ENCODE peak calls at places on chromosomes 6 and 20, in eight cellular contexts. V is right atrium auricular region, Z is glutamatergic neuron, X is GM12865, M is progenitor cell of endocrine pancreas, Q is brain microvascular endothelial cell, C is IMR-90, K is GM12864. P is an unnamed sample.

GRCh38 chr6:362231-362923 is 29.2 kb upstream of the IRF4 start:
- DNase-seq in V (no peak), Z (no peak), X (no peak), M (no peak), Q (no peak), C (no peak), K (no peak), P (no peak)

GRCh38 chr20:3045042-3045815 is 623 bp upstream of the MRPS26 start:
- DNase-seq in V (peak), Z (peak), X (peak), M (no peak), Q (peak), C (peak), K (no peak), P (no peak)

GRCh38 chr20:41232971-41233926 is 84.3 kb downstream of the ZHX3 start:
- DNase-seq in V (no peak), Z (no peak), X (no peak), M (no peak), Q (peak), C (peak), K (no peak), P (no peak)

GRCh38 chr6:32069460-32069859 is 31.2 kb downstream of the CYP21A2 start:
- DNase-seq in V (no peak), Z (no peak), X (no peak), M (no peak), Q (no peak), C (no peak), K (no peak), P (no peak)

GRCh38 chr6:134663356-134663755 is 286.5 kb downstream of the ALDH8A1 start:
- DNase-seq in V (no peak), Z (no peak), X (no peak), M (no peak), Q (no peak), C (no peak), K (no peak), P (no peak)

GRCh38 chr20:33910056-33910455 is 83.7 kb upstream of the RALY start:
- DNase-seq in V (no peak), Z (no peak), X (no peak), M (no peak), Q (no peak), C (peak), K (no peak), P (no peak)

GRCh38 chr6:116631379-116631990 is 15.2 kb downstream of the RSPH4A start:
- DNase-seq in V (no peak), Z (no peak), X (no peak), M (no peak), Q (no peak), C (no peak), K (no peak), P (no peak)

GRCh38 chr6:112665114-112665513 is 318.0 kb downstream of the RFPL4B start:
- DNase-seq in V (no peak), Z (no peak), X (no peak), M (no peak), Q (peak), C (peak), K (no peak), P (no peak)

GRCh38 chr6:53111865-53112264 is 36.8 kb downstream of the GCM1 start:
- DNase-seq in V (no peak), Z (no peak), X (no peak), M (no peak), Q (no peak), C (no peak), K (no peak), P (no peak)

GRCh38 chr20:62355527-62356142 is 11.5 kb downstream of the LAMA5 start:
- DNase-seq in V (no peak), Z (peak), X (no peak), M (no peak), Q (peak), C (no peak), K (no peak), P (no peak)

GRCh38 chr6:12605888-12606345 is 110.7 kb upstream of the PHACTR1 start:
- DNase-seq in V (no peak), Z (peak), X (peak), M (peak), Q (peak), C (peak), K (no peak), P (peak)

GRCh38 chr20:38113401-38114325 is 51.4 kb downstream of the TGM2 start:
- DNase-seq in V (peak), Z (no peak), X (peak), M (no peak), Q (peak), C (no peak), K (no peak), P (no peak)

GRCh38 chr6:21305827-21306469 is 287.6 kb upstream of the SOX4 start:
- DNase-seq in V (no peak), Z (no peak), X (no peak), M (no peak), Q (no peak), C (peak), K (no peak), P (no peak)

GRCh38 chr20:37526238-37526838 is 1.3 kb downstream of the BLCAP start:
- DNase-seq in V (no peak), Z (no peak), X (peak), M (no peak), Q (peak), C (peak), K (no peak), P (no peak)

GRCh38 chr6:25136879-25137278 is 142.3 kb upstream of the CARMIL1 start:
- DNase-seq in V (no peak), Z (no peak), X (peak), M (no peak), Q (no peak), C (no peak), K (no peak), P (no peak)

GRCh38 chr6:48150701-48151100 is 39.7 kb upstream of the PTCHD4 start:
- DNase-seq in V (no peak), Z (no peak), X (no peak), M (no peak), Q (no peak), C (no peak), K (no peak), P (no peak)

GRCh38 chr20:49394757-49395156 is 87.7 kb downstream of the KCNB1 start:
- DNase-seq in V (no peak), Z (no peak), X (no peak), M (no peak), Q (no peak), C (no peak), K (no peak), P (no peak)

GRCh38 chr6:24394777-24395437 is 7.8 kb upstream of the MRS2 start:
- DNase-seq in V (no peak), Z (no peak), X (no peak), M (no peak), Q (peak), C (peak), K (no peak), P (no peak)

GRCh38 chr20:33267691-33268090 is 15.3 kb upstream of the BPIFB1 start:
- DNase-seq in V (no peak), Z (no peak), X (no peak), M (no peak), Q (no peak), C (no peak), K (no peak), P (no peak)

GRCh38 chr6:153231048-153231635 is 100.1 kb upstream of the RGS17 start:
- DNase-seq in V (no peak), Z (peak), X (peak), M (peak), Q (peak), C (peak), K (peak), P (peak)

GRCh38 chr6:11007715-11008608 is 36.1 kb downstream of the ELOVL2 start:
- DNase-seq in V (no peak), Z (no peak), X (no peak), M (no peak), Q (peak), C (peak), K (no peak), P (no peak)

GRCh38 chr6:126662966-126663365 is 323.1 kb downstream of the CENPW start:
- DNase-seq in V (no peak), Z (no peak), X (no peak), M (no peak), Q (no peak), C (no peak), K (no peak), P (no peak)

GRCh38 chr20:49312661-49313060 is 34.8 kb upstream of the ZNFX1 start:
- DNase-seq in V (no peak), Z (no peak), X (no peak), M (no peak), Q (no peak), C (no peak), K (no peak), P (no peak)

GRCh38 chr20:51759769-51760510 is 8.2 kb downstream of the ATP9A start:
- DNase-seq in V (no peak), Z (no peak), X (no peak), M (no peak), Q (no peak), C (no peak), K (no peak), P (no peak)

GRCh38 chr6:22041797-22042489 is 254.9 kb downstream of the PRL start:
- DNase-seq in V (no peak), Z (no peak), X (no peak), M (no peak), Q (peak), C (peak), K (no peak), P (no peak)

GRCh38 chr6:23533954-23534725 is 591.9 kb upstream of the NRSN1 start:
- DNase-seq in V (no peak), Z (no peak), X (no peak), M (no peak), Q (no peak), C (no peak), K (no peak), P (no peak)

DNA sequence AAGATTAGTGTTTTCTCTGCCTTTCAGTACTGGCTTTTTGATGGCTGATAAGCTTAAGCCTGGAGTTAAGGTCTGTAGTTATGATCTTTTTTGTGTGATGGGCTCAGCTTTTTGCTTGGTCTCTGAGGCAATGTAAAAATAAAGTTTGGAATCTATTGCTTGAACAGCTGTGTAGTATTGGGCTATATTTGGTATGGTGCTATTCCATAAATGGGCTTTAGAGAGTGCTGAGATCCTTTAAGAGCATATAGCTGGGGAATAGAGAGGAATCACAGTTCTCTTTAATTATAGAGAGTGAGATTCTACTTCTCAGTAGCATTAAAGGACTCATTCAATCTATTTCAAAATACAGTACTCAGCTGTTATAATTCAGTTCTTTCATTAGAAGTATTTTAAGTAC is 40.8 kb downstream of the ZNF451 start:
- DNase-seq in V (no peak), Z (no peak), X (no peak), M (no peak), Q (no peak), C (peak), K (no peak), P (no peak)
- TF ChIP-seq CTCF in V (no peak), Z (no peak), X (no peak), M (no peak), Q (no peak), C (no peak), K (no peak), P (no peak)

DNA sequence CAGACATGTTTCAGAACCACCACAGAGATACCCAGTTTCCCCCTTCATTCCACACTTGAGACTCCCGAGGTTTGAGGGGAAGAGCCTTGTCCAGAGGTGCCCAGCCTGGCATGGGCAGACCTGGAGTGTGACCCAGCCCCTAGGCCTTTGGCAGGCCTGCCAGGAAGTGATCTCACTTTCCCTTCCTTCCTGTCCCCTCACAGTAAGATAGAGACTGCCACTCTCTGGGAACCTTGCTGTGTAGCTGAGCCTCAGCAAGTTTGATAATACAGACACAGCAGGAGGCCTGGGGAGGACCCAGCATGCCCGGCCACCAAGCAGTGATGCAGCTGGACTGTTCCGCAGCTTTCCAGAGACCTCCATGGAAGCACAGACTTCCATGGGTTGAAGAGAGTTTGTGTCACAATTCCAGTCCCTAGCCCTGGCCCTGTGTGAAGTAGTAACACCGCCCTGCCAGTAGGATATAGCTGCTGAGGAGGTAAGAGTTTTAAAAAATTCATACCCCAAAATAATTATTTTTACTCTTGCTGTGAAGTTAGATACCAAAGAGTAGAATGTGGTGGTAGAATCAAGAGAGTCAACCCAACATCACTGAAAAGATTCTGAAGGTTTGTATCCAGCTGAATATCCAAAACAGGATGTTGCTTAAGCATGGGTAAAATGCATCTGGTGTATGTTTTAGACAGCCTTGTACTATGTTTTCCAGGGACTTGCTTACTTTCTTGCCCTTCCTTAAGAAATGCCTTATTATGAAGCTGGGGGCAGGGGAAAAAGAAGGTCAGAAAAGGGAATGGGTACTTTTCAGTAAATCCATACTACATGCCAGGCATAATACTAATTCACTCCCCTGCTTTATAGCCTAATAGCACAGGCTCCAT is 16.3 kb downstream of the PKIG start:
- DNase-seq in V (no peak), Z (no peak), X (peak), M (no peak), Q (no peak), C (no peak), K (no peak), P (no peak)
- TF ChIP-seq CTCF in V (no peak), Z (peak), X (peak), M (no peak), Q (peak), C (no peak), K (peak), P (no peak)

GRCh38 chr20:45861157-45862075 is 4.0 kb downstream of the ZSWIM3 start:
- DNase-seq in V (no peak), Z (no peak), X (no peak), M (no peak), Q (no peak), C (no peak), K (no peak), P (no peak)

GRCh38 chr20:45863543-45864470 is 6.4 kb downstream of the ZSWIM3 start:
- DNase-seq in V (no peak), Z (no peak), X (no peak), M (no peak), Q (no peak), C (no peak), K (no peak), P (no peak)

GRCh38 chr20:45857114-45857835 is at the start of the genes ACOT8 and ZSWIM3:
- DNase-seq in V (peak), Z (peak), X (peak), M (peak), Q (peak), C (peak), K (peak), P (peak)

GRCh38 chr20:45857836-45858250 is 429 bp downstream of the ZSWIM3 start:
- DNase-seq in V (no peak), Z (peak), X (peak), M (no peak), Q (no peak), C (no peak), K (peak), P (no peak)

GRCh38 chr20:45860573-45861011 is 3.2 kb downstream of the ZSWIM3 start:
- DNase-seq in V (no peak), Z (no peak), X (no peak), M (no peak), Q (no peak), C (peak), K (no peak), P (no peak)
- TF ChIP-seq CTCF in V (no peak), Z (no peak), X (no peak), M (no peak), Q (no peak), C (no peak), K (no peak), P (no peak)

DNA sequence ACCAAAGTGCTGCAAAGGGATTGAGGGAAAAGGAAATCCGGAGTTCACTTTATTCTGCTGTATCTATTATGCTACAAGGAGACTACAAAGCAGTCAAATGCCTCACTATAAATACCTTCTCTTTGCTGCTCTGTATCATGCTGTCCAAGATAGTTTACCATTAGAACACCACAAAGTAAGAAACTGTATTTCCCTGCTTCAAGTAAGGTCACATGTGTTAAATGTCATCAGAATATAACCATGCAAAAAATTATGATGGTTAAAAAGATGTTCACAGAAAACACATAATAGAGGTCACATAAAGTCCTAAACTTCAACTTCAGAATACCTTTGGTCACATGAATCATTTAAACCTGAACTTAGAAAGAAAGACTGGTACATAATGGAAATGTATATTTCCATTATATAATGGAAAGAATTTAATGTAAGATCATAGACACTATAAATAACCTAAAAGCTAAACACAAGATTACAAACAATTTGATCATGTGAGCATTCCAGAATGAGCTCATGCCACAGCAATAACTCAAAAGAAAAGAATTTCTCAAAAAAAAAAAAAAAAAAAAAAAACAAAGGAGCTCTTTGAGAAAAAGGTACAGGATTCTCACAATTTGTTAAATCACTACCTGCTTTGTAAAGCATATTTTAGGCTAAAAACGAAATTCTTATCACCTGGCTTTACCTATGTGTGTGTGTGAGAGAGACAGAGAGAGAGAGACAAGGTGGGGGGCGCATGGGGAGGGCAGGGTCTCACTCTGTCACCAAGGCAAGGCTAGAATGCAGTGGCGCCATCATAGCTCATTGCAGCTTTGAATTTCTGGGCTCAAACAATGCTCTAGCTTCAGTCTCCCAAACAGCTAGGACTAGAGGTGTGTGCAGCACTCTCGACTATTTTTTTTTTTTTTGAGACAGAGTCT is 58.7 kb downstream of the KIF13A start:
- DNase-seq in V (no peak), Z (no peak), X (no peak), M (no peak), Q (no peak), C (peak), K (no peak), P (no peak)
- TF ChIP-seq CTCF in V (no peak), Z (no peak), X (no peak), M (no peak), Q (no peak), C (no peak), K (no peak), P (no peak)

GRCh38 chr20:59453634-59454241 is 150.6 kb upstream of the PHACTR3 start:
- DNase-seq in V (no peak), Z (no peak), X (no peak), M (no peak), Q (no peak), C (no peak), K (no peak), P (no peak)
- TF ChIP-seq CTCF in V (no peak), Z (no peak), X (no peak), M (no peak), Q (no peak), C (no peak), K (no peak), P (no peak)

GRCh38 chr6:154661751-154662150 is 71.5 kb upstream of the SCAF8 start:
- DNase-seq in V (no peak), Z (no peak), X (no peak), M (no peak), Q (no peak), C (no peak), K (no peak), P (no peak)
- TF ChIP-seq CTCF in V (no peak), Z (no peak), X (no peak), M (no peak), Q (peak), C (no peak), K (no peak), P (no peak)

GRCh38 chr6:170522565-170523183 is 30.4 kb downstream of the PSMB1 start:
- DNase-seq in V (no peak), Z (peak), X (no peak), M (no peak), Q (no peak), C (peak), K (no peak), P (no peak)
- TF ChIP-seq CTCF in V (no peak), Z (peak), X (peak), M (peak), Q (peak), C (peak), K (peak), P (peak)